ENCODE peak calls at places on chromosome 1, in six cellular contexts. W is ELF-1, M is HCEC 1CT, U is left ventricle myocardium inferior, T is GM13977, Z is ecto neural progenitor cell. D is an unnamed sample.

GRCh38 chr1:2495026-2495425 is 18.9 kb downstream of the PLCH2 start:
- DNase-seq in W (no peak), M (no peak), T (no peak), Z (no peak), U (no peak), D (no peak)

GRCh38 chr1:10724052-10724494 is 72.4 kb downstream of the CASZ1 start:
- DNase-seq in T (no peak), M (peak; percentile 19), W (no peak), Z (no peak), U (peak; percentile 63), D (no peak)

GRCh38 chr1:110673805-110674336 is 869 bp downstream of the KCNA3 start:
- DNase-seq in W (no peak), U (no peak), Z (no peak), T (no peak), M (no peak), D (peak; percentile 6)

GRCh38 chr1:158068918-158069317 is 75.5 kb downstream of the KIRREL1 start:
- DNase-seq in U (no peak), Z (no peak), T (no peak), W (no peak), M (no peak), D (no peak)

GRCh38 chr1:119712342-119713038 is 756 bp downstream of the PHGDH start:
- DNase-seq in U (peak; percentile 78), Z (peak; percentile 88), W (peak; percentile 89), T (peak; percentile 47), M (peak; percentile 84), D (peak; percentile 60)

GRCh38 chr1:150626150-150626549 is 3.3 kb downstream of the ENSA start:
- DNase-seq in W (no peak), M (no peak), Z (no peak), T (no peak), U (no peak), D (no peak)

GRCh38 chr1:19484338-19484792 is 974 bp downstream of the CAPZB start:
- DNase-seq in M (no peak), U (no peak), Z (no peak), W (peak; percentile 17), T (no peak), D (no peak)

GRCh38 chr1:66266756-66267155 is 267.2 kb upstream of the SGIP1 start:
- DNase-seq in U (no peak), W (no peak), T (no peak), Z (no peak), M (peak; percentile 77), D (no peak)

GRCh38 chr1:202642619-202643291 is 67.5 kb downstream of the SYT2 start:
- DNase-seq in Z (peak; percentile 61), M (no peak), U (no peak), T (no peak), W (no peak), D (no peak)

GRCh38 chr1:64983110-64983509 is 16.8 kb upstream of the JAK1 start:
- DNase-seq in M (no peak), W (peak; percentile 10), T (no peak), U (no peak), Z (no peak), D (no peak)

GRCh38 chr1:201938440-201939005 is 7.8 kb downstream of the LMOD1 start:
- DNase-seq in W (peak; percentile 67), Z (no peak), M (no peak), T (no peak), U (no peak), D (no peak)

GRCh38 chr1:85297855-85298629 is 21.6 kb upstream of the BCL10 start:
- DNase-seq in W (no peak), T (peak; percentile 58), U (no peak), M (peak; percentile 99), Z (no peak), D (peak; percentile 62)

GRCh38 chr1:223378754-223379153 is 14.5 kb upstream of the CCDC185 start:
- DNase-seq in W (no peak), T (no peak), U (no peak), Z (no peak), M (no peak), D (no peak)

GRCh38 chr1:109438798-109439297 is 12.6 kb upstream of the PSMA5 start:
- DNase-seq in T (peak; percentile 40), W (no peak), Z (no peak), U (no peak), M (peak; percentile 99), D (no peak)

GRCh38 chr1:3067301-3067670 is 1.7 kb upstream of the PRDM16 start:
- DNase-seq in M (no peak), T (no peak), W (no peak), Z (no peak), U (peak; percentile 12), D (no peak)

GRCh38 chr1:202037706-202038296 is 27.4 kb downstream of the ELF3 start:
- DNase-seq in M (no peak), W (no peak), T (no peak), Z (no peak), U (no peak), D (no peak)